ENCODE peak calls at places on chromosomes 3 and 15, in eight cellular contexts. V, K, T, N, E, A, Z and I are unnamed samples.

GRCh38 chr3:13261908-13262307 is 158.2 kb downstream of the NUP210 start:
- DNase-seq in V (no peak), K (no peak), T (no peak), N (no peak), E (no peak), A (no peak), Z (no peak), I (no peak)

GRCh38 chr3:76370749-76371148 is 585.4 kb upstream of the ZNF717 start:
- DNase-seq in V (no peak), K (no peak), T (no peak), N (no peak), E (no peak), A (no peak), Z (no peak), I (no peak)

GRCh38 chr3:190180268-190180667 is 59.6 kb upstream of the P3H2 start:
- DNase-seq in V (no peak), K (no peak), T (no peak), N (no peak), E (no peak), A (no peak), Z (no peak), I (no peak)

GRCh38 chr3:145243875-145244274 is 917.1 kb downstream of the PLOD2 start:
- DNase-seq in V (no peak), K (no peak), T (no peak), N (no peak), E (no peak), A (no peak), Z (no peak), I (no peak)

GRCh38 chr15:74432271-74432967 is 1.3 kb downstream of the SEMA7A start:
- DNase-seq in V (no peak), K (no peak), T (no peak), N (no peak), E (no peak), A (no peak), Z (no peak), I (no peak)

GRCh38 chr3:33919721-33920120 is 121.3 kb downstream of the PDCD6IP start:
- DNase-seq in V (no peak), K (no peak), T (no peak), N (no peak), E (no peak), A (no peak), Z (no peak), I (no peak)

GRCh38 chr3:127690823-127691452 is 18.2 kb downstream of the ABTB1 start:
- DNase-seq in V (peak; percentile 59), K (no peak), T (no peak), N (no peak), E (no peak), A (no peak), Z (peak; percentile 76), I (no peak)

GRCh38 chr3:138188013-138188352 is 882 bp downstream of the ARMC8 start:
- DNase-seq in V (no peak), K (peak; percentile 66), T (no peak), N (no peak), E (no peak), A (no peak), Z (no peak), I (no peak)

GRCh38 chr3:97910931-97911351 is 61.3 kb downstream of the RIOX2 start:
- DNase-seq in V (no peak), K (no peak), T (peak; percentile 24), N (no peak), E (no peak), A (peak; percentile 21), Z (no peak), I (no peak)

GRCh38 chr3:186151077-186151971 is 42.4 kb upstream of the ETV5 start:
- DNase-seq in V (no peak), K (no peak), T (no peak), N (no peak), E (no peak), A (no peak), Z (no peak), I (no peak)

GRCh38 chr3:50652709-50653108 is 22.0 kb upstream of the DOCK3 start:
- DNase-seq in V (peak; percentile 43), K (no peak), T (peak; percentile 56), N (no peak), E (no peak), A (no peak), Z (peak; percentile 82), I (no peak)

GRCh38 chr15:39511000-39511914 is 69.6 kb upstream of the THBS1 start:
- DNase-seq in V (no peak), K (peak; percentile 84), T (peak; percentile 89), N (peak; percentile 57), E (no peak), A (no peak), Z (no peak), I (no peak)

GRCh38 chr3:187700249-187700648 is 2.1 kb downstream of the RTP2 start:
- DNase-seq in V (no peak), K (no peak), T (no peak), N (no peak), E (no peak), A (no peak), Z (no peak), I (no peak)

GRCh38 chr3:151345854-151346253 is 16.5 kb upstream of the P2RY13 start:
- DNase-seq in V (no peak), K (no peak), T (no peak), N (peak; percentile 9), E (peak; percentile 23), A (peak; percentile 14), Z (no peak), I (no peak)

GRCh38 chr3:10713656-10714055 is 102.4 kb upstream of the SLC6A11 start:
- DNase-seq in V (no peak), K (peak; percentile 46), T (no peak), N (no peak), E (no peak), A (no peak), Z (no peak), I (no peak)

GRCh38 chr3:152031321-152031720 is 157.9 kb downstream of the SUCNR1 start:
- DNase-seq in V (no peak), K (no peak), T (no peak), N (no peak), E (no peak), A (no peak), Z (no peak), I (no peak)

GRCh38 chr3:52032702-52033408 is 23.5 kb downstream of the DUSP7 start:
- DNase-seq in V (no peak), K (no peak), T (no peak), N (no peak), E (no peak), A (no peak), Z (no peak), I (no peak)

GRCh38 chr3:172388412-172389078 is 59.7 kb downstream of the GHSR start:
- DNase-seq in V (no peak), K (no peak), T (no peak), N (no peak), E (no peak), A (no peak), Z (no peak), I (no peak)

GRCh38 chr3:134353171-134353825 is 20.9 kb downstream of the AMOTL2 start:
- DNase-seq in V (no peak), K (peak; percentile 62), T (no peak), N (no peak), E (no peak), A (no peak), Z (peak; percentile 50), I (no peak)

GRCh38 chr15:49421991-49422390 is 1.1 kb upstream of the FGF7 start:
- DNase-seq in V (peak; percentile 53), K (peak; percentile 76), T (peak; percentile 55), N (peak; percentile 39), E (no peak), A (no peak), Z (peak; percentile 37), I (peak; percentile 27)

GRCh38 chr3:38610934-38611333 is 38.6 kb downstream of the SCN5A start:
- DNase-seq in V (no peak), K (peak; percentile 30), T (no peak), N (no peak), E (no peak), A (no peak), Z (peak; percentile 49), I (no peak)

GRCh38 chr3:58488962-58489361 is 2.9 kb upstream of the KCTD6 start:
- DNase-seq in V (no peak), K (no peak), T (no peak), N (no peak), E (no peak), A (no peak), Z (no peak), I (no peak)

GRCh38 chr3:58492385-58492970 is 582 bp downstream of the KCTD6 start:
- DNase-seq in V (no peak), K (no peak), T (no peak), N (no peak), E (no peak), A (no peak), Z (no peak), I (peak; percentile 86)

GRCh38 chr3:58490860-58491501 is 915 bp upstream of the KCTD6 start:
- DNase-seq in V (no peak), K (peak; percentile 70), T (peak; percentile 45), N (peak; percentile 37), E (no peak), A (no peak), Z (peak; percentile 90), I (peak; percentile 87)

GRCh38 chr3:58494107-58494506 is 2.2 kb downstream of the KCTD6 start:
- DNase-seq in V (no peak), K (no peak), T (no peak), N (no peak), E (no peak), A (no peak), Z (no peak), I (no peak)

GRCh38 chr3:58491506-58492384 is at the start of gene KCTD6:
- DNase-seq in V (peak; percentile 81), K (peak; percentile 95), T (peak; percentile 95), N (peak; percentile 91), E (peak; percentile 83), A (peak; percentile 86), Z (peak; percentile 99), I (peak; percentile 85)
- TF ChIP-seq POLR2A in V (no peak), K (no peak), T (no peak), N (no peak), E (no peak), A (no peak), Z (no peak), I (no peak)

GRCh38 chr3:69013256-69014021 is at the start of gene EOGT:
- DNase-seq in V (peak; percentile 75), K (peak; percentile 94), T (peak; percentile 95), N (peak; percentile 91), E (peak; percentile 86), A (peak; percentile 88), Z (peak; percentile 95), I (peak; percentile 70)
- TF ChIP-seq CTCF in V (peak; percentile 89), K (no peak), T (peak; percentile 63), N (peak; percentile 69), E (peak; percentile 57), A (peak; percentile 74), Z (peak; percentile 19), I (no peak)

GRCh38 chr3:124772081-124772831 is 42.0 kb downstream of the UMPS start:
- DNase-seq in V (no peak), K (no peak), T (peak; percentile 62), N (no peak), E (no peak), A (no peak), Z (peak; percentile 73), I (peak; percentile 54)
- TF ChIP-seq POLR2A in V (no peak), K (no peak), T (no peak), N (no peak), E (no peak), A (no peak), Z (no peak), I (no peak)

DNA sequence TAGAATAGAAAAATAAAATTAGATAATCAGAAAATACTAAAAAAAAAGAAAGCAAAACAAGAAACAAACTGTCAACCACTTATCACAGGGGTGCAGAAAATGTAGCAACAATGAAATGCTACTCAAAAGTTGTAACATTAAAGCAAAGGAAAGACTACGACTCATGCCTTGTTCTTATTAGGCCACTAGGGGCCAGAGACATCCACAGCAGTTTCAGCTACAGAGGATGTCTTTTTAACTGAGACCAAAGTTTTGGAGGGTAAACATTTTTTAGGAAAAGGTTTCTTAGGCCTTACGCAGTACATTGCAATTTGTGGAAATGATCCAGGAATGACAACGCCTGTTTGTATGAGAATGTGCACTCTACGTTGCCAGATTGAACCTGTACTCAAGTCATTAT is 15.4 kb upstream of the CADM2 start:
- DNase-seq in V (no peak), K (no peak), T (no peak), N (no peak), E (no peak), A (no peak), Z (no peak), I (no peak)
- TF ChIP-seq CTCF in V (no peak), K (no peak), T (no peak), N (no peak), E (no peak), A (no peak), Z (no peak), I (no peak)